ENCODE peak calls at places on chromosomes 11 and 22, in ten cellular contexts. Z is CD8-positive, alpha-beta T cell; U is IMR-90; M is heart left ventricle; W is fibroblast of lung; D is heart right ventricle; L is OCI-LY7; O is vagina; T is Panc1; H is A673. R is an unnamed sample. For H3K4me1, the result is how much of the 10 kb centered on the place peaks cover.

GRCh38 chr11:35235944-35236666 is 97.1 kb downstream of the CD44 start:
- DNase-seq in Z (peak), U (no peak), M (no peak), W (no peak), D (no peak), L (no peak), O (no peak), T (no peak), H (no peak), R (no peak)

GRCh38 chr11:870127-870413 is 27.4 kb downstream of the TSPAN4 start:
- DNase-seq in Z (no peak), U (no peak), M (no peak), W (no peak), D (no peak), L (no peak), O (no peak), T (no peak), H (no peak), R (no peak)

GRCh38 chr22:37229805-37230672 is 14.0 kb downstream of the RAC2 start:
- DNase-seq in Z (peak), U (peak), M (no peak), W (no peak), D (no peak), L (peak), O (no peak), T (no peak), H (peak), R (peak)

GRCh38 chr11:6297831-6298230 is 22.5 kb downstream of the CAVIN3 start:
- DNase-seq in Z (no peak), U (no peak), M (no peak), W (peak), D (no peak), L (peak), O (no peak), T (no peak), H (peak), R (no peak)

GRCh38 chr11:43942651-43943356 is 367 bp downstream of the C11orf96 start:
- DNase-seq in Z (no peak), U (peak), M (no peak), W (peak), D (peak), L (no peak), O (no peak), T (no peak), H (peak), R (no peak)

GRCh38 chr11:26331911-26332571 is at the start of gene ANO3:
- DNase-seq in Z (no peak), U (peak), M (peak), W (peak), D (peak), L (no peak), O (no peak), T (no peak), H (peak), R (peak)

GRCh38 chr22:20641198-20641892 is 132.6 kb upstream of the SERPIND1 start:
- DNase-seq in Z (no peak), U (no peak), M (no peak), W (no peak), D (no peak), L (no peak), O (no peak), T (no peak), H (no peak), R (no peak)

GRCh38 chr11:856397-856796 is 13.7 kb downstream of the TSPAN4 start:
- DNase-seq in Z (no peak), U (no peak), M (no peak), W (no peak), D (no peak), L (no peak), O (no peak), T (no peak), H (no peak), R (no peak)

GRCh38 chr11:7449196-7449840 is 36.0 kb upstream of the OLFML1 start:
- DNase-seq in Z (no peak), U (no peak), M (no peak), W (no peak), D (no peak), L (no peak), O (no peak), T (no peak), H (no peak), R (no peak)

GRCh38 chr11:124717786-124718634 is 21.7 kb upstream of the NRGN start:
- DNase-seq in Z (peak), U (peak), M (peak), W (peak), D (peak), L (no peak), O (no peak), T (no peak), H (peak), R (peak)

GRCh38 chr11:9574806-9575530 is 1.5 kb downstream of the WEE1 start:
- DNase-seq in Z (no peak), U (peak), M (peak), W (peak), D (peak), L (no peak), O (no peak), T (no peak), H (peak), R (peak)

GRCh38 chr11:64343740-64344133 is 3.7 kb downstream of the CCDC88B start:
- DNase-seq in Z (no peak), U (no peak), M (no peak), W (no peak), D (no peak), L (no peak), O (no peak), T (no peak), H (no peak), R (no peak)

GRCh38 chr22:27380826-27381225 is 420.7 kb downstream of the MN1 start:
- DNase-seq in Z (no peak), U (no peak), M (no peak), W (no peak), D (no peak), L (no peak), O (no peak), T (no peak), H (peak), R (no peak)

GRCh38 chr11:11975201-11976092 is 33.0 kb downstream of the DKK3 start:
- DNase-seq in Z (no peak), U (no peak), M (no peak), W (no peak), D (no peak), L (no peak), O (no peak), T (no peak), H (peak), R (peak)

GRCh38 chr22:22558071-22558971 is 744 bp downstream of the PRAME start:
- DNase-seq in Z (no peak), U (no peak), M (no peak), W (no peak), D (no peak), L (no peak), O (no peak), T (no peak), H (no peak), R (no peak)

GRCh38 chr11:40290031-40290650 is 1169.3 kb downstream of the LRRC4C start:
- DNase-seq in Z (no peak), U (peak), M (no peak), W (peak), D (no peak), L (no peak), O (no peak), T (no peak), H (peak), R (no peak)

DNA sequence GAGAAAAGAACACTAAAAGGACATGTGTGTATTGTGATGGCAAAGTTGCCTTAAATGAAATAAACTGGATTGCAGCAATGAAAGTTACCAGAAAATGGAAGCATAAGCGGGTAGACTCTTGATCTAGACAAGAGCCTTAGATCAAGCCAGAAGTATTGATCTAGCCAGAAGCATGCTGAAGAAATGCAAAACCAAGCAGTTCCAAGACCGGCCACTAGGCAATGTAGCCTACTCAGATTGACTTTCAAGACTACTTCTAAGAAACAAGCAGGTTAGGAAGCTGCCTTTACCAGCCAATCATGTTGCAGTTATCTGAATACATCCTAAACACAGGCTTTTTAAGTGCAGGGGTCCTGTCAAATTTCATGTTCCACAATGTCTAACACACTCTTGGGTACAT is 54.6 kb downstream of the KCNA4 start:
- DNase-seq in Z (no peak), U (no peak), M (no peak), W (no peak), D (no peak), L (peak), O (no peak), T (no peak), H (peak), R (no peak)
- TF ChIP-seq CTCF in Z (no peak), U (no peak), M (no peak), W (peak), D (no peak), L (peak), O (no peak), T (peak), H (peak), R (no peak)

GRCh38 chr22:40065981-40066380 is 71.2 kb downstream of the FAM83F start:
- DNase-seq in Z (no peak), U (no peak), M (no peak), W (no peak), D (no peak), L (no peak), O (no peak), T (no peak), H (no peak), R (no peak)

GRCh38 chr22:40071720-40072119 is 77.0 kb downstream of the FAM83F start:
- DNase-seq in Z (no peak), U (no peak), M (no peak), W (no peak), D (no peak), L (no peak), O (no peak), T (no peak), H (no peak), R (no peak)

GRCh38 chr22:40070701-40071100 is 75.9 kb downstream of the FAM83F start:
- DNase-seq in Z (no peak), U (no peak), M (no peak), W (no peak), D (no peak), L (no peak), O (no peak), T (no peak), H (no peak), R (no peak)

GRCh38 chr22:40067639-40068038 is 72.9 kb downstream of the FAM83F start:
- DNase-seq in Z (no peak), U (no peak), M (no peak), W (no peak), D (no peak), L (no peak), O (no peak), T (no peak), H (no peak), R (no peak)
- H3K4me3 ChIP-seq in Z (no peak), U (no peak), M (no peak), W (no peak), D (no peak), L (no peak), O (no peak), T (no peak), H (no peak), R (no peak)

GRCh38 chr11:2301631-2302272 is at the start of the genes C11orf21 and TSPAN32:
- DNase-seq in Z (peak), U (peak), M (peak), W (peak), D (peak), L (peak), O (peak), T (no peak), H (no peak), R (no peak)
- H3K4me1 ChIP-seq in Z (half or more), U (under half), M (half or more), W (under half), D (under half), L (under half), O (under half), T (under half), H (under half), R (under half)

GRCh38 chr11:69700278-69701140 is 3.3 kb downstream of the FGF19 start:
- DNase-seq in Z (no peak), U (peak), M (peak), W (peak), D (peak), L (no peak), O (no peak), T (no peak), H (no peak), R (peak)
- TF ChIP-seq CTCF in Z (no peak), U (no peak), M (no peak), W (no peak), D (no peak), L (no peak), O (no peak), T (no peak), H (no peak), R (no peak)

GRCh38 chr22:17984114-17984513 is 40.2 kb downstream of the MICAL3 start:
- DNase-seq in Z (no peak), U (no peak), M (no peak), W (no peak), D (no peak), L (no peak), O (no peak), T (no peak), H (no peak), R (no peak)
- H3K4me3 ChIP-seq in Z (no peak), U (no peak), M (no peak), W (no peak), D (no peak), L (no peak), O (no peak), T (no peak), H (no peak), R (no peak)

GRCh38 chr11:75193271-75193670 is 42.4 kb downstream of the SLCO2B1 start:
- DNase-seq in Z (no peak), U (no peak), M (no peak), W (no peak), D (no peak), L (no peak), O (no peak), T (no peak), H (no peak), R (no peak)
- H3K4me1 ChIP-seq in Z (under half), U (under half), M (half or more), W (under half), D (under half), L (under half), O (under half), T (under half), H (under half), R (under half)

DNA sequence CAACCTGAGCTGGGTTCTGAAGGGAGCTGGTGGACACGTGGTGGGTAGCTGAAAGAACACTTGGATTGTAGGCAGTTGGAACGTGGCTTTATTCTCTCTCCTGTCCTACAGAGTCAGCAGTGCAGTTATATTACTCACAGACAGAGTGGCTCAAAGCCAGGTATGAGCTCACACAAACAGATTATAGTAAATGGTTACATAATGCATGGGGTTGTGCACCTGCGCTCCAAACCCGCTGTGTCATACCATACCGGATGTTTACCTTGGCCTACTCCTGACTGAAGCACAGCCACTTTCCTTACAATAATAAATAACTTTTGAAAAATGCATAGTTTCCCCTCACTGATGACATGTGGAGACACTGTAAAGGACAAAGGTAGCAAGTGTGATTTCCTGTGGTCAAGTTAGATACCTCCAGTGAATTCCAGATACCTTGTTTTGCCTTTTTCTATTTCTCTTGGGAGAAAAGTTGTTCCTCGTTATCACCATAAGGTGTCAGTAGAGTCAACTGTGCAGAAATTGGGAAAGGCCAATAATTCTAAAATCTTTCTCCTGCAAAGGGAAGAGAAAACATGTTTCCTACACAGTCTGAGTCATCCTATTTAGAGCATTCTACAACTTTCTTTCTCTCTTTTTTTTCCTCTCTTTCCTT is 13.5 kb downstream of the MS4A6A start:
- DNase-seq in Z (no peak), U (no peak), M (no peak), W (no peak), D (no peak), L (peak), O (no peak), T (peak), H (peak), R (no peak)
- TF ChIP-seq CTCF in Z (no peak), U (peak), M (peak), W (peak), D (peak), L (peak), O (no peak), T (peak), H (peak), R (peak)

R was measured in tibial artery.